ENCODE peak calls at places on chromosomes 2 and 18, in ten cellular contexts. V, B, N, F, L, U, X, E, O and G are unnamed samples.
A peak's percentile ranks its signal among the peaks of the same experiment; 100 is the strongest.

GRCh38 chr18:68083131-68083530 is 566.6 kb upstream of the DSEL start:
- DNase-seq in V (no peak), B (peak; percentile 99), N (no peak), F (no peak), L (peak; percentile 64), U (no peak), X (no peak), E (no peak), O (no peak), G (no peak)

GRCh38 chr18:50775207-50775606 is 44.6 kb downstream of the MRO start:
- DNase-seq in V (no peak), B (no peak), N (no peak), F (no peak), L (no peak), U (no peak), X (no peak), E (peak; percentile 20), O (no peak), G (no peak)

GRCh38 chr2:96954490-96954846 is 31.9 kb downstream of the FAM178B start:
- DNase-seq in V (no peak), B (no peak), N (no peak), F (no peak), L (peak; percentile 36), U (no peak), X (no peak), E (no peak), O (no peak), G (peak; percentile 28)

GRCh38 chr2:229130522-229130921 is 140.6 kb downstream of the PID1 start:
- DNase-seq in V (no peak), B (no peak), N (no peak), F (no peak), L (peak; percentile 38), U (no peak), X (no peak), E (no peak), O (no peak), G (no peak)

GRCh38 chr2:207395535-207396251 is 134.1 kb upstream of the CREB1 start:
- DNase-seq in V (no peak), B (peak; percentile 37), N (peak; percentile 13), F (no peak), L (no peak), U (no peak), X (no peak), E (no peak), O (peak; percentile 27), G (no peak)

GRCh38 chr2:208642125-208642779 is 235.7 kb downstream of the PTH2R start:
- DNase-seq in V (no peak), B (no peak), N (no peak), F (no peak), L (no peak), U (no peak), X (no peak), E (no peak), O (no peak), G (no peak)

GRCh38 chr2:27137322-27137935 is 1.8 kb downstream of the PRR30 start:
- DNase-seq in V (no peak), B (no peak), N (no peak), F (no peak), L (no peak), U (no peak), X (no peak), E (no peak), O (no peak), G (no peak)

GRCh38 chr2:159052157-159052561 is 83.7 kb downstream of the TANC1 start:
- DNase-seq in V (no peak), B (no peak), N (no peak), F (no peak), L (no peak), U (no peak), X (no peak), E (no peak), O (no peak), G (no peak)

GRCh38 chr18:57705861-57706590 is 84.4 kb upstream of the NARS1 start:
- DNase-seq in V (no peak), B (no peak), N (no peak), F (no peak), L (no peak), U (no peak), X (no peak), E (no peak), O (no peak), G (no peak)

GRCh38 chr2:29777164-29777563 is 144.2 kb downstream of the ALK start:
- DNase-seq in V (no peak), B (peak; percentile 15), N (no peak), F (no peak), L (no peak), U (no peak), X (no peak), E (no peak), O (no peak), G (no peak)

GRCh38 chr2:102724016-102724490 is 37.8 kb upstream of the TMEM182 start:
- DNase-seq in V (no peak), B (no peak), N (no peak), F (no peak), L (no peak), U (no peak), X (no peak), E (no peak), O (no peak), G (no peak)

GRCh38 chr2:237134321-237134720 is 48.6 kb downstream of the COPS8 start:
- DNase-seq in V (no peak), B (no peak), N (no peak), F (no peak), L (no peak), U (no peak), X (no peak), E (no peak), O (no peak), G (no peak)

GRCh38 chr2:10392548-10392947 is 55.6 kb downstream of the ODC1 start:
- DNase-seq in V (no peak), B (no peak), N (no peak), F (no peak), L (no peak), U (no peak), X (no peak), E (no peak), O (no peak), G (no peak)

GRCh38 chr2:157327200-157327599 is 1.6 kb upstream of the ERMN start:
- DNase-seq in V (no peak), B (no peak), N (no peak), F (no peak), L (no peak), U (no peak), X (no peak), E (no peak), O (no peak), G (no peak)

GRCh38 chr18:36692331-36692730 is 136.5 kb downstream of the TPGS2 start:
- DNase-seq in V (no peak), B (peak; percentile 94), N (no peak), F (no peak), L (no peak), U (no peak), X (no peak), E (no peak), O (no peak), G (no peak)

GRCh38 chr18:49563130-49563540 is 1.3 kb downstream of the LIPG start:
- DNase-seq in V (no peak), B (peak; percentile 47), N (no peak), F (no peak), L (peak; percentile 21), U (no peak), X (no peak), E (no peak), O (peak; percentile 33), G (no peak)

GRCh38 chr2:85681776-85682175 is 12.4 kb upstream of the GNLY start:
- DNase-seq in V (no peak), B (no peak), N (no peak), F (no peak), L (no peak), U (no peak), X (no peak), E (no peak), O (no peak), G (no peak)

GRCh38 chr2:100793220-100793619 is 26.7 kb upstream of the NPAS2 start:
- DNase-seq in V (no peak), B (no peak), N (no peak), F (no peak), L (no peak), U (no peak), X (no peak), E (no peak), O (no peak), G (no peak)
- H3K4me1 ChIP-seq in V (no peaks in the 10 kb centered on the region), B (no peaks in the 10 kb centered on the region), N (no peaks in the 10 kb centered on the region), F (no peaks in the 10 kb centered on the region), L (no peaks in the 10 kb centered on the region), U (peaks cover 14% of the 10 kb centered on the region), X (no peaks in the 10 kb centered on the region), E (no peaks in the 10 kb centered on the region), O (peaks cover 10% of the 10 kb centered on the region), G (no peaks in the 10 kb centered on the region)

DNA sequence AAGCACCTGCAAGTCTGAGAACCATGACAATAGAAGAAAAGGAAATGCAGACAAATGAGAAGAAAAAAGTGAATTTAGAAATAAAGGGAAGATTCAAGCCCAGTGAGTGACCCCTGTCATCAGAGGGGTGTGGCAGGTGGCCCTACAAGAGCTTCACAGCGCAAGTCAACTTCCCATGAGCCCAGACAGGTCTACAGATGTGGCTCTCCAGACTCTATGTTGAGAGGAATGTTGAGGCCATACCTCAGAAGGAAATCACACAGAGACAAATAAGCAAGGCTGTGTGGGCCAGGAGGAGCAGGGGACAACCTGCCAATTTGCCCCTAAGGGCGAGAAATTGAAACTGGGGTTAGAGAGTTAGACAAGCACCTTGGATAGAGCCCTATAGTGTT is 856.8 kb downstream of the RNF144A start:
- DNase-seq in V (no peak), B (no peak), N (no peak), F (no peak), L (no peak), U (no peak), X (no peak), E (no peak), O (no peak), G (no peak)
- H3K4me3 ChIP-seq in V (no peak overlapping the region), B (no peak overlapping the region), N (no peak overlapping the region), F (no peak overlapping the region), L (no peak overlapping the region), U (no peak overlapping the region), X (no peak overlapping the region), E (no peak overlapping the region), O (no peak overlapping the region), G (no peak overlapping the region)

DNA sequence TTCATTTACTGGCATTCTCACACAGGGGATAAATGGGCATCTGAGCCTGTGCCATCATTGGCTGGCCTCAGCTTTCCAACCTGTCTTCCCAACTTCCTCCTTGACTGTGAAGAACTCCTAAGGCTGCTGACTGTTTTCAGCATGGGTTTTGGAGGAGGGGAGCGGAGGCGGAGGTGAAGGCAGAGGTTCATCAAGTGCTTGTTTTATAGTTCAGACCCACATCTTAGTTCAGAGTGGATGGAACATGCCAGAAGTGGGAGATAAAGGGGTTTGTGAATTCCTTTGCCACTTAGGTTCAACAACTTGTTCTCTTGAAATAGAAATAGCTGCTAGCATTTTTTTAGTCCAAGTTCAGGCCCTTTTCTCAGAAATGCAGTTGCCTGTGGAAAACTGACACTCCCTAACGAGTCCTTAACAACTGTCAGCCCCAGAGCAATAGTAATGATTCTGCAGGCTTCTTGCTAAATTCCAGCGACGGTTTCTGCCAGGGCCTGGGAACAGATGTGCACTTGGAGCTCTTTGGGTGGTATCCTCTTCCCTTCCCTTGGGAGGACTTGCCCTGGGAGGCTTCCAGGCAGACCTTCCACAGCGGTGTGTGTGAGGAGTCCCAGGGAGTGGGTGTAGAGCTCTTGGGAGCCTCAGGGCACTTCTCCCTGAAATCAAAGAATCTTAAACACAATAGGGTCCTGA is 30.1 kb upstream of the ITGA6 start:
- DNase-seq in V (no peak), B (no peak), N (no peak), F (no peak), L (peak; percentile 25), U (no peak), X (no peak), E (no peak), O (no peak), G (peak; percentile 16)
- H3K4me1 ChIP-seq in V (no peaks in the 10 kb centered on the region), B (no peaks in the 10 kb centered on the region), N (no peaks in the 10 kb centered on the region), F (peaks cover 8% of the 10 kb centered on the region), L (peaks cover 10% of the 10 kb centered on the region), U (peaks cover 4% of the 10 kb centered on the region), X (peaks cover 52% of the 10 kb centered on the region), E (no peaks in the 10 kb centered on the region), O (no peaks in the 10 kb centered on the region), G (peaks cover 4% of the 10 kb centered on the region)

GRCh38 chr2:200861617-200862016 is 2.8 kb downstream of the CLK1 start:
- DNase-seq in V (no peak), B (no peak), N (no peak), F (no peak), L (no peak), U (no peak), X (no peak), E (peak; percentile 4), O (no peak), G (no peak)
- H3K4me3 ChIP-seq in V (peak overlapping the region; percentile 98), B (peak overlapping the region; percentile 100), N (peak overlapping the region; percentile 77), F (peak overlapping the region; percentile 91), L (peak overlapping the region; percentile 65), U (peak overlapping the region; percentile 57), X (peak overlapping the region; percentile 95), E (peak overlapping the region; percentile 85), O (no peak overlapping the region), G (peak overlapping the region; percentile 83)